ENCODE peak calls at places on chromosomes 3 and 15, in seven cellular contexts. M is Kasumi-1; A is NCI-H2171; W is stimulated activated CD4-positive, alpha-beta T cell treated with anti-CD3 and anti-CD28 coated beads, Interleukin-2, amount 100 ng/mL, for 48 hours; U is mucosa of descending colon; P is astrocyte of the spinal cord; O is nucleus accumbens. S is an unnamed sample.

GRCh38 chr3:168249048-168249538 is 153.4 kb upstream of the GOLIM4 start:
- DNase-seq in M (peak), O (no peak), A (peak), W (no peak), U (no peak), P (peak), S (no peak)

GRCh38 chr15:88118035-88118434 is 138.5 kb downstream of the NTRK3 start:
- DNase-seq in U (no peak), P (no peak), A (no peak), W (no peak), M (no peak), O (no peak), S (no peak)

GRCh38 chr15:71079208-71080044 is 35.8 kb upstream of the THSD4 start:
- DNase-seq in M (no peak), W (no peak), A (no peak), P (peak), O (no peak), U (peak), S (no peak)

GRCh38 chr3:133506215-133506901 is 67.1 kb upstream of the CDV3 start:
- DNase-seq in P (no peak), W (peak), M (no peak), U (no peak), A (no peak), O (no peak), S (no peak)

GRCh38 chr15:90388462-90389182 is 580 bp downstream of the IQGAP1 start:
- DNase-seq in W (peak), P (peak), M (peak), U (peak), O (peak), A (peak), S (no peak)

GRCh38 chr15:92811514-92811913 is 88.6 kb upstream of the CHD2 start:
- DNase-seq in U (no peak), A (peak), P (peak), O (no peak), W (no peak), M (peak), S (no peak)

GRCh38 chr3:183775781-183776180 is 49.6 kb downstream of the MAP6D1 start:
- DNase-seq in A (no peak), W (no peak), M (peak), U (no peak), O (no peak), P (no peak), S (peak)

GRCh38 chr15:63501256-63502089 is 2.9 kb upstream of the USP3 start:
- DNase-seq in O (no peak), W (no peak), M (no peak), A (no peak), U (peak), P (peak), S (peak)

GRCh38 chr3:58015524-58015915 is 7.3 kb downstream of the FLNB start:
- DNase-seq in W (no peak), M (no peak), A (no peak), O (no peak), U (no peak), P (no peak), S (no peak)

GRCh38 chr3:197103766-197104165 is 74.1 kb upstream of the MELTF start:
- DNase-seq in M (no peak), O (no peak), P (peak), A (no peak), W (no peak), U (no peak), S (no peak)

GRCh38 chr3:149454746-149455145 is 19.8 kb upstream of the TM4SF4 start:
- DNase-seq in W (no peak), A (no peak), M (no peak), P (no peak), U (no peak), O (no peak), S (no peak)

GRCh38 chr3:127044996-127045395 is 62.1 kb downstream of the PLXNA1 start:
- DNase-seq in W (no peak), M (no peak), A (peak), U (peak), O (no peak), P (no peak), S (no peak)

GRCh38 chr15:67331676-67332075 is 77.1 kb downstream of the IQCH start:
- DNase-seq in A (no peak), P (no peak), W (no peak), U (no peak), M (no peak), O (no peak), S (no peak)

GRCh38 chr3:172203522-172204258 is 164.3 kb downstream of the FNDC3B start:
- DNase-seq in A (no peak), W (no peak), M (no peak), U (peak), O (peak), P (peak), S (peak)

GRCh38 chr15:42491540-42492225 is 742 bp upstream of the ZNF106 start:
- DNase-seq in M (no peak), A (no peak), W (no peak), U (no peak), P (peak), O (no peak), S (no peak)

GRCh38 chr15:84734794-84735479 is 13.5 kb upstream of the ZNF592 start:
- DNase-seq in M (peak), W (peak), P (peak), O (no peak), U (peak), A (no peak), S (no peak)

GRCh38 chr15:78174398-78174797 is 25.2 kb downstream of the IDH3A start:
- DNase-seq in U (peak), M (no peak), O (no peak), P (no peak), W (no peak), A (no peak), S (no peak)

GRCh38 chr3:50125541-50126286 is 29.4 kb upstream of the SEMA3F start:
- DNase-seq in U (no peak), A (no peak), P (no peak), W (no peak), O (no peak), M (no peak), S (no peak)

GRCh38 chr3:16715281-16715680 is 110.1 kb upstream of the DAZL start:
- DNase-seq in M (no peak), P (no peak), O (no peak), W (no peak), A (no peak), U (no peak), S (no peak)

GRCh38 chr15:45402955-45403892 is 24.9 kb upstream of the GATM start:
- DNase-seq in O (peak), P (peak), M (no peak), W (peak), U (peak), A (peak), S (no peak)

GRCh38 chr3:12350151-12350813 is 61.4 kb downstream of the PPARG start:
- DNase-seq in P (peak), W (no peak), O (no peak), A (no peak), U (peak), M (no peak), S (no peak)

GRCh38 chr15:77568014-77568959 is 64.4 kb downstream of the LINGO1 start:
- DNase-seq in A (no peak), W (no peak), P (no peak), M (no peak), U (no peak), O (no peak), S (no peak)

GRCh38 chr3:55408193-55408826 is 78.8 kb downstream of the WNT5A start:
- DNase-seq in U (peak), P (no peak), W (no peak), M (no peak), A (no peak), O (no peak), S (no peak)

GRCh38 chr15:40722934-40723333 is 28.0 kb downstream of the RAD51 start:
- DNase-seq in A (no peak), U (no peak), P (no peak), M (no peak), O (no peak), W (no peak), S (no peak)

GRCh38 chr15:82894971-82895520 is 57.5 kb downstream of the HOMER2 start:
- DNase-seq in M (no peak), U (no peak), A (peak), O (no peak), W (no peak), P (peak), S (no peak)

GRCh38 chr3:64530434-64531049 is 157.3 kb downstream of the ADAMTS9 start:
- DNase-seq in O (peak), M (peak), A (peak), P (peak), U (peak), W (peak), S (peak)

GRCh38 chr3:184771748-184772147 is 40.2 kb upstream of the VPS8 start:
- DNase-seq in A (no peak), M (no peak), O (no peak), U (no peak), W (no peak), P (no peak), S (no peak)

GRCh38 chr15:88982304-88982945 is 69.2 kb upstream of the MFGE8 start:
- DNase-seq in M (no peak), U (no peak), O (no peak), A (no peak), W (no peak), P (peak), S (no peak)

GRCh38 chr3:13713396-13713795 is 164.5 kb downstream of the FBLN2 start:
- DNase-seq in U (no peak), P (no peak), M (no peak), W (no peak), O (no peak), A (no peak), S (no peak)

GRCh38 chr3:139893963-139894637 is 40.9 kb upstream of the CLSTN2 start:
- DNase-seq in P (no peak), W (no peak), M (no peak), U (no peak), A (no peak), O (no peak), S (no peak)

GRCh38 chr15:78004919-78005634 is 72.4 kb downstream of the TBC1D2B start:
- DNase-seq in U (peak), A (no peak), W (no peak), P (peak), O (peak), M (no peak), S (peak)

GRCh38 chr15:86445750-86446149 is 366.1 kb downstream of the AGBL1 start:
- DNase-seq in U (no peak), M (no peak), A (peak), O (no peak), P (no peak), W (no peak), S (no peak)

GRCh38 chr15:100330629-100331215 is 11.1 kb downstream of the ADAMTS17 start:
- DNase-seq in O (no peak), U (no peak), P (no peak), A (no peak), W (no peak), M (peak), S (no peak)

GRCh38 chr3:127791221-127791913 is 30.9 kb downstream of the MGLL start:
- DNase-seq in M (peak), P (peak), O (no peak), W (no peak), U (peak), A (peak), S (no peak)

GRCh38 chr3:142857056-142857455 is 31.8 kb downstream of the PCOLCE2 start:
- DNase-seq in U (peak), W (no peak), M (peak), P (no peak), A (peak), O (no peak), S (peak)

GRCh38 chr3:17136251-17136721 is 251.5 kb downstream of the PLCL2 start:
- DNase-seq in U (no peak), A (no peak), P (peak), W (no peak), M (no peak), O (no peak), S (no peak)

GRCh38 chr3:82761858-82762257 is 1000.4 kb upstream of the GBE1 start:
- DNase-seq in O (no peak), P (no peak), W (no peak), A (no peak), U (no peak), M (no peak), S (no peak)

S was measured in occipital lobe.